ENCODE peak calls at places on chromosomes 6 and 20, in seven cellular contexts. E is stromal cell of bone marrow; J is LoVo; P is NCI-H1105; L is HFF-Myc; K is activated CD4-positive, alpha-beta T cell treated with anti-CD3 and anti-CD28 coated beads, Interleukin-2, amount 10 ng/mL, durations not matched to agents 7 days and 5 days; Y is DMS79. G is an unnamed sample.

GRCh38 chr20:44089987-44090674 is 96.9 kb downstream of the JPH2 start:
- DNase-seq in E (peak), P (peak), Y (no peak), K (no peak), L (peak), J (no peak), G (no peak)

GRCh38 chr20:44364780-44365179 is 9.3 kb downstream of the HNF4A start:
- DNase-seq in J (no peak), L (no peak), P (no peak), Y (no peak), E (no peak), K (no peak), G (no peak)

GRCh38 chr6:122652431-122652830 is 42.2 kb downstream of the PKIB start:
- DNase-seq in K (no peak), L (no peak), E (no peak), Y (no peak), P (no peak), J (peak), G (no peak)

GRCh38 chr6:84639396-84639795 is 125.0 kb downstream of the TBX18 start:
- DNase-seq in J (no peak), E (no peak), K (no peak), Y (no peak), P (no peak), L (no peak), G (no peak)

GRCh38 chr6:155001482-155001881 is 6.4 kb downstream of the TIAM2 start:
- DNase-seq in K (no peak), L (no peak), P (no peak), E (peak), Y (no peak), J (no peak), G (peak)

GRCh38 chr6:71402101-71402500 is 113.5 kb downstream of the OGFRL1 start:
- DNase-seq in Y (no peak), J (no peak), L (no peak), E (no peak), K (no peak), P (no peak), G (no peak)

GRCh38 chr6:90790696-90791095 is 203.8 kb upstream of the MAP3K7 start:
- DNase-seq in L (peak), E (peak), Y (no peak), K (no peak), P (no peak), J (no peak), G (no peak)

GRCh38 chr6:33610779-33611421 is 10.2 kb upstream of the ITPR3 start:
- DNase-seq in P (no peak), L (no peak), J (no peak), E (no peak), Y (no peak), K (no peak), G (no peak)

GRCh38 chr6:139323511-139324445 is 32.0 kb upstream of the TXLNB start:
- DNase-seq in P (no peak), L (peak), E (peak), K (peak), J (no peak), Y (no peak), G (no peak)

GRCh38 chr20:37394543-37395410 is 48.8 kb downstream of the SRC start:
- DNase-seq in L (no peak), K (no peak), P (no peak), E (no peak), J (no peak), Y (peak), G (no peak)

GRCh38 chr6:14440215-14440890 is 322.8 kb downstream of the CD83 start:
- DNase-seq in J (no peak), E (no peak), L (no peak), P (no peak), Y (no peak), K (no peak), G (no peak)

GRCh38 chr6:14706378-14706929 is 539.4 kb upstream of the JARID2 start:
- DNase-seq in L (peak), P (no peak), J (no peak), K (no peak), E (peak), Y (no peak), G (peak)

GRCh38 chr6:2859325-2859700 is 17.6 kb upstream of the SERPINB1 start:
- DNase-seq in J (no peak), K (no peak), L (no peak), Y (no peak), E (no peak), P (no peak), G (no peak)

GRCh38 chr6:7171733-7172132 is 64.0 kb downstream of the RREB1 start:
- DNase-seq in J (no peak), E (no peak), L (no peak), Y (no peak), K (no peak), P (no peak), G (no peak)

GRCh38 chr6:80742481-80742880 is 636.0 kb downstream of the BCKDHB start:
- DNase-seq in Y (no peak), P (no peak), J (peak), L (peak), K (no peak), E (peak), G (no peak)

GRCh38 chr20:51703446-51704287 is 64.5 kb downstream of the ATP9A start:
- DNase-seq in L (no peak), Y (no peak), J (peak), E (no peak), K (no peak), P (no peak), G (no peak)

GRCh38 chr6:20056350-20056992 is 155.8 kb downstream of the MBOAT1 start:
- DNase-seq in J (peak), P (peak), L (peak), E (peak), K (no peak), Y (peak), G (peak)

GRCh38 chr6:170344631-170345576 is 38.3 kb downstream of the FAM120B start:
- DNase-seq in P (no peak), Y (no peak), K (peak), L (peak), E (peak), J (peak), G (peak)

GRCh38 chr6:145147559-145147958 is 587.8 kb downstream of the EPM2A start:
- DNase-seq in L (no peak), Y (no peak), J (no peak), E (peak), K (no peak), P (no peak), G (peak)

GRCh38 chr6:43627008-43627825 is 1.8 kb downstream of the GTPBP2 start:
- DNase-seq in J (peak), E (peak), K (no peak), L (peak), P (no peak), Y (peak), G (no peak)

GRCh38 chr6:129209355-129209754 is 326.4 kb downstream of the LAMA2 start:
- DNase-seq in K (no peak), L (no peak), Y (no peak), J (no peak), E (no peak), P (no peak), G (no peak)

GRCh38 chr20:51335329-51335841 is 207.1 kb downstream of the NFATC2 start:
- DNase-seq in Y (no peak), P (no peak), L (peak), E (peak), J (no peak), K (no peak), G (peak)

GRCh38 chr6:28401172-28401571 is 1.6 kb upstream of the ZSCAN12 start:
- DNase-seq in P (no peak), Y (no peak), E (peak), J (no peak), K (no peak), L (no peak), G (no peak)

GRCh38 chr6:132234356-132234755 is 166.9 kb downstream of the MOXD1 start:
- DNase-seq in P (no peak), K (no peak), E (no peak), J (no peak), L (no peak), Y (no peak), G (no peak)

GRCh38 chr20:40563296-40563950 is 125.6 kb downstream of the MAFB start:
- DNase-seq in J (peak), L (no peak), P (peak), E (no peak), Y (peak), K (no peak), G (no peak)

GRCh38 chr6:37966801-37967200 is 147.3 kb downstream of the ZFAND3 start:
- DNase-seq in J (no peak), E (no peak), L (no peak), K (no peak), Y (no peak), P (no peak), G (no peak)

GRCh38 chr20:25623225-25623735 is 534 bp downstream of the NANP start:
- DNase-seq in L (no peak), Y (no peak), P (no peak), J (no peak), K (peak), E (no peak), G (no peak)

GRCh38 chr6:89944826-89945407 is 50.6 kb downstream of the GJA10 start:
- DNase-seq in K (no peak), L (no peak), J (no peak), E (no peak), P (no peak), Y (no peak), G (no peak)

GRCh38 chr20:48826064-48826463 is 1.7 kb downstream of the PREX1 start:
- DNase-seq in J (no peak), Y (no peak), K (no peak), P (no peak), E (no peak), L (no peak), G (no peak)

GRCh38 chr6:897561-898207 is 204.7 kb upstream of the EXOC2 start:
- DNase-seq in P (no peak), L (no peak), J (no peak), K (no peak), Y (no peak), E (no peak), G (no peak)

GRCh38 chr6:36129889-36130671 is at the start of gene MAPK13:
- DNase-seq in P (peak), K (peak), E (no peak), Y (peak), J (peak), L (no peak), G (no peak)

GRCh38 chr20:33065785-33066184 is 12.1 kb downstream of the BPIFB3 start:
- DNase-seq in L (no peak), J (no peak), Y (no peak), K (no peak), P (no peak), E (no peak), G (no peak)